ENCODE peak calls at places on chromosomes 5 and 9, in ten cellular contexts. One of them, this sample, is unnamed.

GRCh38 chr5:43036856-43037711 is 3.0 kb downstream of the ANXA2R start:
- DNase-seq in foreskin melanocyte: no peak
- DNase-seq in activated T-cell treated with anti-CD3 and anti-CD28 coated beads, Interleukin-2, amount 50 U/mL, for 24 hours: no peak
- DNase-seq in renal cortical epithelial cell: no peak
- DNase-seq in endothelial cell: peak
- DNase-seq in body of pancreas: no peak
- DNase-seq in activated CD8-positive, alpha-beta memory T cell treated with anti-CD3 and anti-CD28 coated beads for 48 hours: no peak
- DNase-seq in lung: no peak
- DNase-seq in progenitor cell of endocrine pancreas: no peak
- DNase-seq in NCI-H510A treated with DMSO at 0.1 percent for 48 hours: no peak
- DNase-seq in this sample: no peak

GRCh38 chr5:7068156-7068555 is 327.8 kb upstream of the ADCY2 start:
- DNase-seq in foreskin melanocyte: no peak
- DNase-seq in activated T-cell treated with anti-CD3 and anti-CD28 coated beads, Interleukin-2, amount 50 U/mL, for 24 hours: no peak
- DNase-seq in renal cortical epithelial cell: no peak
- DNase-seq in endothelial cell: no peak
- DNase-seq in body of pancreas: no peak
- DNase-seq in activated CD8-positive, alpha-beta memory T cell treated with anti-CD3 and anti-CD28 coated beads for 48 hours: no peak
- DNase-seq in lung: no peak
- DNase-seq in progenitor cell of endocrine pancreas: no peak
- DNase-seq in NCI-H510A treated with DMSO at 0.1 percent for 48 hours: no peak
- DNase-seq in this sample: no peak

GRCh38 chr5:23994581-23995370 is 487.4 kb downstream of the PRDM9 start:
- DNase-seq in foreskin melanocyte: no peak
- DNase-seq in activated T-cell treated with anti-CD3 and anti-CD28 coated beads, Interleukin-2, amount 50 U/mL, for 24 hours: no peak
- DNase-seq in renal cortical epithelial cell: peak
- DNase-seq in endothelial cell: no peak
- DNase-seq in body of pancreas: no peak
- DNase-seq in activated CD8-positive, alpha-beta memory T cell treated with anti-CD3 and anti-CD28 coated beads for 48 hours: no peak
- DNase-seq in lung: no peak
- DNase-seq in progenitor cell of endocrine pancreas: no peak
- DNase-seq in NCI-H510A treated with DMSO at 0.1 percent for 48 hours: no peak
- DNase-seq in this sample: peak

GRCh38 chr9:129319076-129319937 is 141.2 kb upstream of the IER5L start:
- DNase-seq in foreskin melanocyte: no peak
- DNase-seq in activated T-cell treated with anti-CD3 and anti-CD28 coated beads, Interleukin-2, amount 50 U/mL, for 24 hours: peak
- DNase-seq in renal cortical epithelial cell: no peak
- DNase-seq in endothelial cell: no peak
- DNase-seq in body of pancreas: no peak
- DNase-seq in activated CD8-positive, alpha-beta memory T cell treated with anti-CD3 and anti-CD28 coated beads for 48 hours: no peak
- DNase-seq in lung: no peak
- DNase-seq in progenitor cell of endocrine pancreas: no peak
- DNase-seq in NCI-H510A treated with DMSO at 0.1 percent for 48 hours: no peak
- DNase-seq in this sample: no peak

GRCh38 chr5:133605323-133605722 is 7.0 kb downstream of the FSTL4 start:
- DNase-seq in foreskin melanocyte: no peak
- DNase-seq in activated T-cell treated with anti-CD3 and anti-CD28 coated beads, Interleukin-2, amount 50 U/mL, for 24 hours: no peak
- DNase-seq in renal cortical epithelial cell: no peak
- DNase-seq in endothelial cell: no peak
- DNase-seq in body of pancreas: no peak
- DNase-seq in activated CD8-positive, alpha-beta memory T cell treated with anti-CD3 and anti-CD28 coated beads for 48 hours: no peak
- DNase-seq in lung: no peak
- DNase-seq in progenitor cell of endocrine pancreas: no peak
- DNase-seq in NCI-H510A treated with DMSO at 0.1 percent for 48 hours: no peak
- DNase-seq in this sample: peak

GRCh38 chr5:103060414-103060954 is 59.5 kb downstream of the GIN1 start:
- DNase-seq in foreskin melanocyte: peak
- DNase-seq in activated T-cell treated with anti-CD3 and anti-CD28 coated beads, Interleukin-2, amount 50 U/mL, for 24 hours: no peak
- DNase-seq in renal cortical epithelial cell: peak
- DNase-seq in endothelial cell: no peak
- DNase-seq in body of pancreas: no peak
- DNase-seq in activated CD8-positive, alpha-beta memory T cell treated with anti-CD3 and anti-CD28 coated beads for 48 hours: no peak
- DNase-seq in lung: no peak
- DNase-seq in progenitor cell of endocrine pancreas: no peak
- DNase-seq in NCI-H510A treated with DMSO at 0.1 percent for 48 hours: no peak
- DNase-seq in this sample: peak

GRCh38 chr9:107644774-107645463 is 155.3 kb upstream of the KLF4 start:
- DNase-seq in foreskin melanocyte: no peak
- DNase-seq in activated T-cell treated with anti-CD3 and anti-CD28 coated beads, Interleukin-2, amount 50 U/mL, for 24 hours: no peak
- DNase-seq in renal cortical epithelial cell: no peak
- DNase-seq in endothelial cell: no peak
- DNase-seq in body of pancreas: peak
- DNase-seq in activated CD8-positive, alpha-beta memory T cell treated with anti-CD3 and anti-CD28 coated beads for 48 hours: no peak
- DNase-seq in lung: peak
- DNase-seq in progenitor cell of endocrine pancreas: no peak
- DNase-seq in NCI-H510A treated with DMSO at 0.1 percent for 48 hours: no peak
- DNase-seq in this sample: peak

GRCh38 chr5:37424441-37424840 is 45.3 kb downstream of the WDR70 start:
- DNase-seq in foreskin melanocyte: no peak
- DNase-seq in activated T-cell treated with anti-CD3 and anti-CD28 coated beads, Interleukin-2, amount 50 U/mL, for 24 hours: no peak
- DNase-seq in renal cortical epithelial cell: peak
- DNase-seq in endothelial cell: no peak
- DNase-seq in body of pancreas: no peak
- DNase-seq in activated CD8-positive, alpha-beta memory T cell treated with anti-CD3 and anti-CD28 coated beads for 48 hours: no peak
- DNase-seq in lung: no peak
- DNase-seq in progenitor cell of endocrine pancreas: no peak
- DNase-seq in NCI-H510A treated with DMSO at 0.1 percent for 48 hours: no peak
- DNase-seq in this sample: no peak

GRCh38 chr5:142544946-142545652 is 140.8 kb downstream of the FGF1 start:
- DNase-seq in foreskin melanocyte: no peak
- DNase-seq in activated T-cell treated with anti-CD3 and anti-CD28 coated beads, Interleukin-2, amount 50 U/mL, for 24 hours: no peak
- DNase-seq in renal cortical epithelial cell: peak
- DNase-seq in endothelial cell: no peak
- DNase-seq in body of pancreas: no peak
- DNase-seq in activated CD8-positive, alpha-beta memory T cell treated with anti-CD3 and anti-CD28 coated beads for 48 hours: no peak
- DNase-seq in lung: no peak
- DNase-seq in progenitor cell of endocrine pancreas: no peak
- DNase-seq in NCI-H510A treated with DMSO at 0.1 percent for 48 hours: no peak
- DNase-seq in this sample: no peak

GRCh38 chr9:124940521-124940893 is 376 bp downstream of the GOLGA1 start:
- DNase-seq in foreskin melanocyte: no peak
- DNase-seq in activated T-cell treated with anti-CD3 and anti-CD28 coated beads, Interleukin-2, amount 50 U/mL, for 24 hours: no peak
- DNase-seq in renal cortical epithelial cell: no peak
- DNase-seq in endothelial cell: no peak
- DNase-seq in body of pancreas: no peak
- DNase-seq in activated CD8-positive, alpha-beta memory T cell treated with anti-CD3 and anti-CD28 coated beads for 48 hours: no peak
- DNase-seq in lung: no peak
- DNase-seq in progenitor cell of endocrine pancreas: no peak
- DNase-seq in NCI-H510A treated with DMSO at 0.1 percent for 48 hours: peak
- DNase-seq in this sample: peak

GRCh38 chr5:3794611-3795010 is 199.0 kb downstream of the IRX1 start:
- DNase-seq in foreskin melanocyte: no peak
- DNase-seq in activated T-cell treated with anti-CD3 and anti-CD28 coated beads, Interleukin-2, amount 50 U/mL, for 24 hours: no peak
- DNase-seq in renal cortical epithelial cell: no peak
- DNase-seq in endothelial cell: no peak
- DNase-seq in body of pancreas: no peak
- DNase-seq in activated CD8-positive, alpha-beta memory T cell treated with anti-CD3 and anti-CD28 coated beads for 48 hours: no peak
- DNase-seq in lung: no peak
- DNase-seq in progenitor cell of endocrine pancreas: no peak
- DNase-seq in NCI-H510A treated with DMSO at 0.1 percent for 48 hours: no peak
- DNase-seq in this sample: no peak

GRCh38 chr9:32843295-32843694 is 60.0 kb downstream of the TMEM215 start:
- DNase-seq in foreskin melanocyte: peak
- DNase-seq in activated T-cell treated with anti-CD3 and anti-CD28 coated beads, Interleukin-2, amount 50 U/mL, for 24 hours: no peak
- DNase-seq in renal cortical epithelial cell: no peak
- DNase-seq in endothelial cell: no peak
- DNase-seq in body of pancreas: no peak
- DNase-seq in activated CD8-positive, alpha-beta memory T cell treated with anti-CD3 and anti-CD28 coated beads for 48 hours: no peak
- DNase-seq in lung: no peak
- DNase-seq in progenitor cell of endocrine pancreas: no peak
- DNase-seq in NCI-H510A treated with DMSO at 0.1 percent for 48 hours: no peak
- DNase-seq in this sample: no peak

GRCh38 chr5:82523633-82524032 is 245.5 kb upstream of the RPS23 start:
- DNase-seq in foreskin melanocyte: no peak
- DNase-seq in activated T-cell treated with anti-CD3 and anti-CD28 coated beads, Interleukin-2, amount 50 U/mL, for 24 hours: no peak
- DNase-seq in renal cortical epithelial cell: no peak
- DNase-seq in endothelial cell: peak
- DNase-seq in body of pancreas: no peak
- DNase-seq in activated CD8-positive, alpha-beta memory T cell treated with anti-CD3 and anti-CD28 coated beads for 48 hours: no peak
- DNase-seq in lung: no peak
- DNase-seq in progenitor cell of endocrine pancreas: no peak
- DNase-seq in NCI-H510A treated with DMSO at 0.1 percent for 48 hours: no peak
- DNase-seq in this sample: no peak

GRCh38 chr5:33309076-33309475 is 131.7 kb upstream of the TARS1 start:
- DNase-seq in foreskin melanocyte: no peak
- DNase-seq in activated T-cell treated with anti-CD3 and anti-CD28 coated beads, Interleukin-2, amount 50 U/mL, for 24 hours: no peak
- DNase-seq in renal cortical epithelial cell: peak
- DNase-seq in endothelial cell: no peak
- DNase-seq in body of pancreas: no peak
- DNase-seq in activated CD8-positive, alpha-beta memory T cell treated with anti-CD3 and anti-CD28 coated beads for 48 hours: no peak
- DNase-seq in lung: no peak
- DNase-seq in progenitor cell of endocrine pancreas: no peak
- DNase-seq in NCI-H510A treated with DMSO at 0.1 percent for 48 hours: no peak
- DNase-seq in this sample: no peak